ENCODE peak calls at places on chromosomes 3 and 15, in seven cellular contexts. J is neural crest cell, Y is fibroblast of villous mesenchyme, D is K562, F is GM20000, B is ovary, M is Panc1. T is an unnamed sample.

GRCh38 chr3:194300392-194300758 is 50.8 kb downstream of the CPN2 start:
- DNase-seq in Y (peak), M (no peak), F (no peak), D (no peak), B (peak), J (no peak), T (peak)

GRCh38 chr3:135271562-135272290 is 476.7 kb downstream of the EPHB1 start:
- DNase-seq in Y (no peak), F (no peak), M (no peak), D (no peak), J (no peak), B (no peak), T (no peak)

GRCh38 chr3:42743204-42743995 is 29.7 kb downstream of the CCDC13 start:
- DNase-seq in Y (no peak), D (no peak), J (no peak), F (no peak), M (no peak), B (no peak), T (peak)

GRCh38 chr3:36075491-36075890 is 304.8 kb upstream of the STAC start:
- DNase-seq in D (no peak), B (no peak), M (no peak), F (no peak), J (no peak), Y (no peak), T (no peak)

GRCh38 chr15:63945005-63945788 is 101.1 kb downstream of the DAPK2 start:
- DNase-seq in B (peak), M (peak), D (peak), F (peak), J (peak), Y (peak), T (peak)

GRCh38 chr3:132596816-132597433 is at the start of gene ACKR4:
- DNase-seq in J (no peak), M (no peak), F (peak), Y (no peak), B (no peak), D (no peak), T (no peak)

GRCh38 chr15:77012868-77013267 is 17.9 kb downstream of the PSTPIP1 start:
- DNase-seq in M (no peak), J (no peak), B (no peak), D (no peak), F (peak), Y (no peak), T (no peak)

GRCh38 chr15:33086500-33087141 is 107.9 kb downstream of the FMN1 start:
- DNase-seq in J (no peak), D (no peak), Y (peak), F (peak), B (no peak), M (peak), T (no peak)

GRCh38 chr3:157844770-157845522 is 261.3 kb downstream of the SHOX2 start:
- DNase-seq in F (no peak), Y (no peak), D (no peak), B (no peak), M (no peak), J (no peak), T (no peak)

GRCh38 chr3:136543385-136543784 is 208.8 kb downstream of the STAG1 start:
- DNase-seq in D (no peak), F (no peak), M (no peak), B (no peak), J (no peak), Y (peak), T (no peak)

GRCh38 chr15:49458145-49458544 is 35.1 kb downstream of the FGF7 start:
- DNase-seq in Y (peak), F (no peak), J (no peak), M (no peak), D (no peak), B (no peak), T (no peak)
- TF ChIP-seq CTCF in Y (no peak), F (no peak), J (no peak), M (no peak), D (no peak), B (no peak), T (no peak)

GRCh38 chr3:113339616-113340244 is 101.6 kb downstream of the CFAP44 start:
- DNase-seq in M (no peak), Y (no peak), D (no peak), F (no peak), J (no peak), B (no peak), T (no peak)
- TF ChIP-seq CTCF in M (peak), Y (peak), D (peak), F (no peak), J (peak), B (no peak), T (no peak)

GRCh38 chr3:117548600-117548999 is 839.0 kb downstream of the TUSC7 start:
- DNase-seq in J (no peak), Y (no peak), F (no peak), D (no peak), B (no peak), M (no peak), T (no peak)

GRCh38 chr3:117545484-117545883 is 835.9 kb downstream of the TUSC7 start:
- DNase-seq in F (no peak), J (no peak), Y (no peak), D (no peak), B (no peak), M (no peak), T (no peak)

GRCh38 chr3:117553461-117553860 is 843.9 kb downstream of the TUSC7 start:
- DNase-seq in M (no peak), Y (peak), F (no peak), J (no peak), D (no peak), B (no peak), T (no peak)

GRCh38 chr3:117547956-117548550 is 838.5 kb downstream of the TUSC7 start:
- DNase-seq in F (no peak), Y (peak), D (no peak), B (no peak), J (no peak), M (no peak), T (no peak)

DNA sequence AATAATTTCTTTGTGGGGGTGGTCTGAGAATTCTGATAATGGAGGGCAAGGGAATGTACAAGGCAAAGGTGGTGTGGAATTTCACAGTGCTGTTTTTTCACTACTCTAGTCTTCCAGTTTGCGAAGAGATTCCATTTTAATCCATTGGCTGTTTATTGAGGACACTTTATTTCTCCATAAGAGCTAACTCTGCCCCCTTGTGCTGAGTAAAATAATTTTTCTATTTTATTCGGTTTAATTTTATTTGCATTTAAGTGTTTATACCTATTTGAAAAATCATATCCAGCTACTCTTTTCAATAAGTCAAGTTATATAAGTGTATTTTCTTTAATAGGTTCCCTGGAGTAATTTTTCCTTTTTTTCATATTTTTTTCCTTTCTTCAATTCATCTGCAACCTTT is 840.1 kb downstream of the TUSC7 start:
- DNase-seq in B (no peak), F (no peak), J (no peak), D (no peak), M (no peak), Y (no peak), T (no peak)
- TF ChIP-seq CTCF in B (no peak), F (no peak), J (peak), D (no peak), M (no peak), Y (no peak), T (no peak)

GRCh38 chr3:150216041-150216811 is 191.9 kb upstream of the TSC22D2 start:
- DNase-seq in D (no peak), B (peak), M (no peak), F (no peak), J (peak), Y (peak), T (no peak)
- TF ChIP-seq CTCF in D (no peak), B (no peak), M (no peak), F (no peak), J (no peak), Y (no peak), T (no peak)

GRCh38 chr3:195777975-195778374 is 33.8 kb downstream of the MUC4 start:
- DNase-seq in J (no peak), F (no peak), Y (no peak), B (no peak), M (no peak), D (no peak), T (no peak)

GRCh38 chr3:195771651-195772300 is 40.0 kb downstream of the MUC4 start:
- DNase-seq in M (no peak), D (no peak), B (no peak), F (peak), J (no peak), Y (no peak), T (no peak)

GRCh38 chr3:195770081-195770840 is 41.5 kb downstream of the MUC4 start:
- DNase-seq in J (no peak), Y (no peak), D (no peak), M (no peak), F (no peak), B (no peak), T (no peak)

GRCh38 chr3:195773956-195774537 is 37.7 kb downstream of the MUC4 start:
- DNase-seq in D (no peak), M (no peak), F (no peak), B (no peak), J (no peak), Y (no peak), T (no peak)

GRCh38 chr3:195774917-195775316 is 36.8 kb downstream of the MUC4 start:
- DNase-seq in J (peak), M (peak), F (no peak), Y (peak), B (peak), D (peak), T (peak)
- TF ChIP-seq CTCF in J (peak), M (peak), F (peak), Y (peak), B (no peak), D (peak), T (no peak)

DNA sequence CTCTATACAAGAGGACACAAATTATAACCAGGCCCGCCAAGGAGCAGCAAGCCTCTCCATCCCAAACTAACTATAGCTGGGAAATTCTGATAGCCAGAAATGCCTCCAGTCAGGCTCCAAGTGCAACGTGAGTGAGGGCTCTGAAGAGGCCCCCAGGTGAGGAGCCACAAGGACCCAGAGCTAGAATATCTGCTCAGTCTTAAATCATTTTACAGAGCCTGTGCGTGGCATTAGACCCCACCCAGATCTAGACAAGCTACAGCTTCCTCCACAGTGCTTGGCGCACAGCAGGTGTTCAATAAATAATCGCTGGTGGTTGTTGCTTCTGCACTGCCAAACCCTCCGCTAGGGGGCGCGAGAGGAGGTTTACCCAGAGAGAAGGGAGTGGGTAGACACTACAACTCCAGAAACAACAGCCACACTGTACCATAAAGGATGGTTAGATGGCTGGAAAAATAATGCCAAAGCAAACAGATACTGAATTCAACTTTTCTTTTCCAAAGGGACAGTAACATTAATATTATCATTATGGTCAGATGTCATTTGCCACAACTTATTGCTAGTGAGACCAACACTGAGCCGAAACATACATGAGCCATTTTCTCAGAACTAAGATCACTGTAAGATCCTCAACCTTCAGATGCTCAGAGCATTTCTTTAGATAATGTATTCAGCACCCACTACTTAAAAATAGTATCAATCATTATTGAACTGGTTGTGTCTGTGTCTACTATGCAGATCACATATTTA is 44.5 kb downstream of the ZIC4 start:
- DNase-seq in B (no peak), D (peak), J (peak), Y (no peak), M (peak), F (peak), T (peak)
- TF ChIP-seq CTCF in B (no peak), D (peak), J (peak), Y (peak), M (peak), F (peak), T (peak)

DNA sequence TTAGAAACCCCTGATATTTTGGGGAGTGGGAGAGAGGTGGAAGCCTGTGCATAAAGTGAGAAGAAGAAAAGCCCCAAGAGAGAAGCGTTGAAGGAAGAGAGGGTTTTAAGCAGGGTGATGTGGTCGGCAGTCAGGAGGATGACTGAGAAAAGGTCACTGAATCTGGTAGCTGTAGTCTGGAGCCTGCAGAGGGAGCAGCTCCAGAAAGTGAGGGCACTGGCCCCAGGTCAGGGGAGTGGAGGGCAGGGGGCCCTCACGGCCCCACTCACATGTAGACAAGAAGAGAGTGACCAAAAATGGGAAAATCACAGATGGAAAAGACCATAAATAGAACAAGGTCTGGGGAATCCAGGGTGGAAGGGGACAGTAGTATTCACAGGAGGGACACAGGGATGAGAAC is 105.5 kb downstream of the RYK start:
- DNase-seq in B (no peak), Y (no peak), M (no peak), D (no peak), F (no peak), J (no peak), T (no peak)
- TF ChIP-seq CTCF in B (no peak), Y (no peak), M (peak), D (peak), F (no peak), J (no peak), T (no peak)

DNA sequence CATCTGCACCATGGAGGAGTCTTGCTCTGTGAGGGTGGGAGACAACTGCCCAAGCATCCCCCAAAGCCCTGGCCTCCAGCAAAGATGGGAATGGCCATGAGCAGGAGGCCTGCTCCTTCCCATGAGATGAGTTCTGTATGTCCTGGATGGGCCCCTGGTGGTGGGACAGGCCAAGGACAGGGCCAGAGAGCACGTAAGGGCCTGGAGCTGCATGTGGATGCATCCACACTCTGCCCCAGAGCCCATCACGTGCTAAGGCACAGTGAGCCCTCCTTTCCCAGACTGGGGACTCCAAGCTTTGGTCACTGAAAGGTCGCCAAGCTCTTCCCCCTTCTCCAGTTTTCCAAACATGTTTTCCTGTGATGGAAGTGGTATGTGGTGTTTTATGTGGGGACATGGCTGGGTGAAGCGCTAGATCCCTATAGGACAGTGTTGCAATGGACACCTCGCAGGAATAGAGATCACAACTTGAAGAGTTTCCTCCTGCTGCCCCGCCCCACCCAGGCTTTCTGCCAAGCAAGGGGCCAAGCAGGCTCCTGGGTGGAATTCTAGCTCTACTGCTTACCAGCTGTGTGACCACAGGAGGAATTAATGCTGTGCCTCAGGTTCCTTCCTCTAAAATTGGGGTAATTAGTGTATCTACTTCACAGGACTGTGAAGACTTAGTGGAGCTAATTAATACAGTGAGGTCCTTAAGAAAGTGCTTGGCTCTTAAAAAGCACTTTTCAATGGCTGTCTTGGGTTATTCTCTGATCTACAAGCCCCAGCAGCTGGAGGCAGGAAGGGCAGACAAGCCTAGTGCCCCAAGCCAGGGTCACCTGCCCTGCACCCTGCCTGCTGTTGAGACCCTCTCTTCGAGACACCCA is 106.4 kb upstream of the RPL32 start:
- DNase-seq in B (peak), M (no peak), D (peak), F (no peak), Y (peak), J (no peak), T (no peak)
- TF ChIP-seq CTCF in B (no peak), M (no peak), D (peak), F (no peak), Y (peak), J (no peak), T (no peak)

GRCh38 chr3:86702381-86702958 is 288.5 kb downstream of the VGLL3 start:
- DNase-seq in B (no peak), D (peak), F (peak), M (no peak), Y (peak), J (no peak), T (no peak)
- TF ChIP-seq CTCF in B (no peak), D (no peak), F (no peak), M (peak), Y (peak), J (peak), T (peak)